ENCODE peak calls at places on chromosomes 11 and 22, in nine cellular contexts. L, J, A, P, W, O, K, M and C are unnamed samples.

GRCh38 chr22:23705358-23705757 is 14.5 kb downstream of the RGL4 start:
- DNase-seq in J (peak; percentile 40), L (no peak), O (no peak), W (no peak), P (no peak), K (peak; percentile 62), M (no peak), A (peak; percentile 55), C (no peak)

GRCh38 chr11:19407692-19408091 is 166.9 kb upstream of the E2F8 start:
- DNase-seq in L (no peak), K (no peak), P (no peak), J (no peak), W (no peak), A (no peak), M (no peak), O (no peak), C (no peak)

GRCh38 chr11:11979487-11980117 is 28.8 kb downstream of the DKK3 start:
- DNase-seq in M (no peak), O (peak; percentile 77), P (peak; percentile 77), W (no peak), A (no peak), J (no peak), L (no peak), K (no peak), C (no peak)

GRCh38 chr11:2767751-2768150 is 68.0 kb upstream of the KCNQ1OT1 start:
- DNase-seq in O (no peak), A (no peak), K (no peak), W (no peak), P (no peak), M (no peak), L (no peak), J (no peak), C (no peak)

GRCh38 chr22:21940521-21940920 is 12.1 kb downstream of the PPM1F start:
- DNase-seq in L (peak; percentile 28), K (no peak), A (no peak), M (no peak), P (no peak), W (no peak), J (no peak), O (peak; percentile 35), C (no peak)

GRCh38 chr11:109946322-109946846 is 146.8 kb upstream of the ZC3H12C start:
- DNase-seq in J (peak; percentile 41), W (peak; percentile 74), P (peak; percentile 98), O (peak; percentile 92), A (peak; percentile 57), K (peak; percentile 77), L (peak; percentile 89), M (peak; percentile 80), C (peak; percentile 70)

GRCh38 chr11:117314840-117315239 is 1.2 kb downstream of the BACE1 start:
- DNase-seq in K (no peak), W (no peak), P (no peak), L (no peak), A (no peak), O (no peak), M (no peak), J (no peak), C (peak; percentile 36)

GRCh38 chr11:133082851-133083488 is 449.3 kb downstream of the OPCML start:
- DNase-seq in L (no peak), P (peak; percentile 21), W (peak; percentile 86), K (peak; percentile 84), O (no peak), M (peak; percentile 7), A (peak; percentile 90), J (peak; percentile 63), C (peak; percentile 24)

GRCh38 chr22:31295831-31296230 is 3.5 kb upstream of the PIK3IP1 start:
- DNase-seq in O (no peak), K (no peak), J (no peak), A (no peak), P (peak; percentile 18), M (no peak), W (no peak), L (no peak), C (no peak)

GRCh38 chr11:33942954-33943353 is 51.1 kb upstream of the LMO2 start:
- DNase-seq in M (peak; percentile 64), J (no peak), W (no peak), P (peak; percentile 93), A (no peak), K (no peak), O (peak; percentile 78), L (no peak), C (no peak)